ENCODE peak calls at places on chromosomes 7 and 10, in nine cellular contexts. One of them, this sample, is unnamed.

GRCh38 chr10:15280462-15280861 is 90.6 kb downstream of the FAM171A1 start:
- DNase-seq in T-helper 2 cell: no peak
- DNase-seq in sigmoid colon: no peak
- DNase-seq in activated CD4-positive, alpha-beta T cell treated with anti-CD3 and anti-CD28 coated beads for 24 hours: no peak
- DNase-seq in HuH-7.5: no peak
- DNase-seq in substantia nigra: no peak
- DNase-seq in uterus: no peak
- DNase-seq in RPMI7951: no peak
- DNase-seq in breast epithelium: no peak
- DNase-seq in this sample: no peak

GRCh38 chr7:84790873-84791272 is 396.0 kb downstream of the SEMA3D start:
- DNase-seq in substantia nigra: no peak
- DNase-seq in uterus: no peak
- DNase-seq in RPMI7951: no peak
- DNase-seq in T-helper 2 cell: no peak
- DNase-seq in HuH-7.5: no peak
- DNase-seq in breast epithelium: no peak
- DNase-seq in activated CD4-positive, alpha-beta T cell treated with anti-CD3 and anti-CD28 coated beads for 24 hours: no peak
- DNase-seq in sigmoid colon: no peak
- DNase-seq in this sample: no peak

GRCh38 chr10:77334501-77334900 is 303.1 kb downstream of the KCNMA1 start:
- DNase-seq in HuH-7.5: no peak
- DNase-seq in breast epithelium: no peak
- DNase-seq in sigmoid colon: no peak
- DNase-seq in activated CD4-positive, alpha-beta T cell treated with anti-CD3 and anti-CD28 coated beads for 24 hours: no peak
- DNase-seq in T-helper 2 cell: no peak
- DNase-seq in RPMI7951: no peak
- DNase-seq in substantia nigra: no peak
- DNase-seq in uterus: no peak
- DNase-seq in this sample: no peak

GRCh38 chr10:67815571-67816059 is 22.4 kb downstream of the DNAJC12 start:
- DNase-seq in RPMI7951: no peak
- DNase-seq in sigmoid colon: no peak
- DNase-seq in T-helper 2 cell: no peak
- DNase-seq in breast epithelium: no peak
- DNase-seq in activated CD4-positive, alpha-beta T cell treated with anti-CD3 and anti-CD28 coated beads for 24 hours: no peak
- DNase-seq in uterus: no peak
- DNase-seq in HuH-7.5: no peak
- DNase-seq in substantia nigra: no peak
- DNase-seq in this sample: no peak

GRCh38 chr7:4100148-4100547 is 581.9 kb upstream of the FOXK1 start:
- DNase-seq in RPMI7951: no peak
- DNase-seq in activated CD4-positive, alpha-beta T cell treated with anti-CD3 and anti-CD28 coated beads for 24 hours: no peak
- DNase-seq in substantia nigra: no peak
- DNase-seq in sigmoid colon: no peak
- DNase-seq in breast epithelium: no peak
- DNase-seq in HuH-7.5: no peak
- DNase-seq in uterus: no peak
- DNase-seq in T-helper 2 cell: no peak
- DNase-seq in this sample: no peak

GRCh38 chr10:92405006-92405924 is 114.3 kb downstream of the MARCHF5 start:
- DNase-seq in substantia nigra: no peak
- DNase-seq in sigmoid colon: no peak
- DNase-seq in breast epithelium: no peak
- DNase-seq in RPMI7951: no peak
- DNase-seq in HuH-7.5: no peak
- DNase-seq in T-helper 2 cell: no peak
- DNase-seq in uterus: no peak
- DNase-seq in activated CD4-positive, alpha-beta T cell treated with anti-CD3 and anti-CD28 coated beads for 24 hours: no peak
- DNase-seq in this sample: no peak

GRCh38 chr7:100472854-100473499 is 6.0 kb downstream of the TSC22D4 start:
- DNase-seq in substantia nigra: no peak
- DNase-seq in RPMI7951: no peak
- DNase-seq in HuH-7.5: no peak
- DNase-seq in uterus: peak
- DNase-seq in breast epithelium: no peak
- DNase-seq in activated CD4-positive, alpha-beta T cell treated with anti-CD3 and anti-CD28 coated beads for 24 hours: no peak
- DNase-seq in T-helper 2 cell: no peak
- DNase-seq in sigmoid colon: no peak
- DNase-seq in this sample: no peak

GRCh38 chr7:24572421-24573007 is 738 bp upstream of the PALS2 start:
- DNase-seq in T-helper 2 cell: no peak
- DNase-seq in uterus: peak
- DNase-seq in breast epithelium: peak
- DNase-seq in HuH-7.5: peak
- DNase-seq in RPMI7951: peak
- DNase-seq in activated CD4-positive, alpha-beta T cell treated with anti-CD3 and anti-CD28 coated beads for 24 hours: no peak
- DNase-seq in substantia nigra: peak
- DNase-seq in sigmoid colon: peak
- DNase-seq in this sample: peak

GRCh38 chr10:60338002-60338564 is 51.6 kb downstream of the ANK3 start:
- DNase-seq in sigmoid colon: no peak
- DNase-seq in substantia nigra: no peak
- DNase-seq in T-helper 2 cell: no peak
- DNase-seq in uterus: no peak
- DNase-seq in HuH-7.5: no peak
- DNase-seq in RPMI7951: no peak
- DNase-seq in activated CD4-positive, alpha-beta T cell treated with anti-CD3 and anti-CD28 coated beads for 24 hours: no peak
- DNase-seq in breast epithelium: no peak
- DNase-seq in this sample: no peak

GRCh38 chr7:2637505-2638223 is 5.9 kb downstream of the TTYH3 start:
- DNase-seq in breast epithelium: no peak
- DNase-seq in HuH-7.5: no peak
- DNase-seq in T-helper 2 cell: no peak
- DNase-seq in activated CD4-positive, alpha-beta T cell treated with anti-CD3 and anti-CD28 coated beads for 24 hours: no peak
- DNase-seq in RPMI7951: no peak
- DNase-seq in substantia nigra: no peak
- DNase-seq in sigmoid colon: peak
- DNase-seq in uterus: no peak
- DNase-seq in this sample: no peak

GRCh38 chr7:101984997-101985645 is 167.7 kb downstream of the CUX1 start:
- DNase-seq in uterus: no peak
- DNase-seq in breast epithelium: no peak
- DNase-seq in HuH-7.5: no peak
- DNase-seq in RPMI7951: no peak
- DNase-seq in T-helper 2 cell: no peak
- DNase-seq in substantia nigra: no peak
- DNase-seq in sigmoid colon: no peak
- DNase-seq in activated CD4-positive, alpha-beta T cell treated with anti-CD3 and anti-CD28 coated beads for 24 hours: no peak
- DNase-seq in this sample: no peak

GRCh38 chr7:50564630-50565558 is at the start of gene DDC:
- DNase-seq in RPMI7951: no peak
- DNase-seq in T-helper 2 cell: no peak
- DNase-seq in substantia nigra: no peak
- DNase-seq in sigmoid colon: no peak
- DNase-seq in uterus: no peak
- DNase-seq in breast epithelium: no peak
- DNase-seq in HuH-7.5: no peak
- DNase-seq in activated CD4-positive, alpha-beta T cell treated with anti-CD3 and anti-CD28 coated beads for 24 hours: no peak
- DNase-seq in this sample: no peak

GRCh38 chr7:113856010-113856409 is 62.8 kb downstream of the PPP1R3A start:
- DNase-seq in breast epithelium: no peak
- DNase-seq in sigmoid colon: no peak
- DNase-seq in RPMI7951: no peak
- DNase-seq in uterus: no peak
- DNase-seq in activated CD4-positive, alpha-beta T cell treated with anti-CD3 and anti-CD28 coated beads for 24 hours: no peak
- DNase-seq in T-helper 2 cell: no peak
- DNase-seq in substantia nigra: no peak
- DNase-seq in HuH-7.5: no peak
- DNase-seq in this sample: no peak

GRCh38 chr10:131311661-131312260 is at the start of gene TCERG1L:
- DNase-seq in T-helper 2 cell: no peak
- DNase-seq in RPMI7951: no peak
- DNase-seq in substantia nigra: no peak
- DNase-seq in sigmoid colon: no peak
- DNase-seq in breast epithelium: no peak
- DNase-seq in activated CD4-positive, alpha-beta T cell treated with anti-CD3 and anti-CD28 coated beads for 24 hours: no peak
- DNase-seq in uterus: no peak
- DNase-seq in HuH-7.5: no peak
- DNase-seq in this sample: no peak

GRCh38 chr7:24059775-24060174 is 224.2 kb upstream of the NPY start:
- DNase-seq in T-helper 2 cell: no peak
- DNase-seq in sigmoid colon: no peak
- DNase-seq in activated CD4-positive, alpha-beta T cell treated with anti-CD3 and anti-CD28 coated beads for 24 hours: no peak
- DNase-seq in substantia nigra: no peak
- DNase-seq in uterus: no peak
- DNase-seq in HuH-7.5: no peak
- DNase-seq in breast epithelium: no peak
- DNase-seq in RPMI7951: no peak
- DNase-seq in this sample: no peak

GRCh38 chr10:24685958-24686540 is 37.6 kb downstream of the ARHGAP21 start:
- DNase-seq in RPMI7951: peak
- DNase-seq in uterus: no peak
- DNase-seq in substantia nigra: no peak
- DNase-seq in sigmoid colon: no peak
- DNase-seq in activated CD4-positive, alpha-beta T cell treated with anti-CD3 and anti-CD28 coated beads for 24 hours: no peak
- DNase-seq in HuH-7.5: no peak
- DNase-seq in breast epithelium: no peak
- DNase-seq in T-helper 2 cell: no peak
- DNase-seq in this sample: no peak

GRCh38 chr10:110442746-110443145 is 55.0 kb upstream of the DUSP5 start:
- DNase-seq in breast epithelium: no peak
- DNase-seq in HuH-7.5: no peak
- DNase-seq in T-helper 2 cell: no peak
- DNase-seq in activated CD4-positive, alpha-beta T cell treated with anti-CD3 and anti-CD28 coated beads for 24 hours: no peak
- DNase-seq in RPMI7951: no peak
- DNase-seq in uterus: no peak
- DNase-seq in substantia nigra: no peak
- DNase-seq in sigmoid colon: peak
- DNase-seq in this sample: no peak

GRCh38 chr10:11448545-11449244 is 162.8 kb downstream of the USP6NL start:
- DNase-seq in sigmoid colon: no peak
- DNase-seq in activated CD4-positive, alpha-beta T cell treated with anti-CD3 and anti-CD28 coated beads for 24 hours: no peak
- DNase-seq in RPMI7951: no peak
- DNase-seq in HuH-7.5: no peak
- DNase-seq in substantia nigra: no peak
- DNase-seq in breast epithelium: no peak
- DNase-seq in uterus: no peak
- DNase-seq in T-helper 2 cell: no peak
- DNase-seq in this sample: no peak

This sample was measured in T-helper 22 cell.